ENCODE peak calls at places on chromosomes 7 and 10, in seven cellular contexts. One of them, this sample, is unnamed.

GRCh38 chr7:131521651-131522163 is 34.7 kb downstream of the PODXL start:
- DNase-seq in activated T-cell treated with anti-CD3 and anti-CD28 coated beads for 4 hours: no peak
- DNase-seq in neural crest cell: no peak
- DNase-seq in stimulated activated CD4-positive, alpha-beta T cell treated with anti-CD3 and anti-CD28 coated beads, Interleukin-1b, Interleukin-23, amount 100 ng/mL, for 4 hours: no peak
- DNase-seq in colonic mucosa: peak; percentile 81
- DNase-seq in stromal cell of bone marrow: no peak
- DNase-seq in lower leg skin: peak; percentile 83
- DNase-seq in this sample: no peak

GRCh38 chr10:29517352-29517923 is 117.3 kb downstream of the SVIL start:
- DNase-seq in activated T-cell treated with anti-CD3 and anti-CD28 coated beads for 4 hours: no peak
- DNase-seq in neural crest cell: peak; percentile 43
- DNase-seq in stimulated activated CD4-positive, alpha-beta T cell treated with anti-CD3 and anti-CD28 coated beads, Interleukin-1b, Interleukin-23, amount 100 ng/mL, for 4 hours: no peak
- DNase-seq in colonic mucosa: peak; percentile 39
- DNase-seq in stromal cell of bone marrow: no peak
- DNase-seq in lower leg skin: no peak
- DNase-seq in this sample: no peak

GRCh38 chr10:103663802-103664201 is 170.3 kb downstream of the NEURL1 start:
- DNase-seq in activated T-cell treated with anti-CD3 and anti-CD28 coated beads for 4 hours: no peak
- DNase-seq in neural crest cell: no peak
- DNase-seq in stimulated activated CD4-positive, alpha-beta T cell treated with anti-CD3 and anti-CD28 coated beads, Interleukin-1b, Interleukin-23, amount 100 ng/mL, for 4 hours: no peak
- DNase-seq in colonic mucosa: no peak
- DNase-seq in stromal cell of bone marrow: no peak
- DNase-seq in lower leg skin: no peak
- DNase-seq in this sample: no peak

GRCh38 chr7:55964802-55965470 is 551 bp downstream of the NIPSNAP2 start:
- DNase-seq in activated T-cell treated with anti-CD3 and anti-CD28 coated beads for 4 hours: peak; percentile 11
- DNase-seq in neural crest cell: peak; percentile 60
- DNase-seq in stimulated activated CD4-positive, alpha-beta T cell treated with anti-CD3 and anti-CD28 coated beads, Interleukin-1b, Interleukin-23, amount 100 ng/mL, for 4 hours: peak; percentile 19
- DNase-seq in colonic mucosa: peak; percentile 86
- DNase-seq in stromal cell of bone marrow: peak; percentile 20
- DNase-seq in lower leg skin: peak; percentile 94
- DNase-seq in this sample: peak; percentile 94

GRCh38 chr10:85978566-85979358 is 387.8 kb downstream of the GRID1 start:
- DNase-seq in activated T-cell treated with anti-CD3 and anti-CD28 coated beads for 4 hours: no peak
- DNase-seq in neural crest cell: no peak
- DNase-seq in stimulated activated CD4-positive, alpha-beta T cell treated with anti-CD3 and anti-CD28 coated beads, Interleukin-1b, Interleukin-23, amount 100 ng/mL, for 4 hours: no peak
- DNase-seq in colonic mucosa: no peak
- DNase-seq in stromal cell of bone marrow: no peak
- DNase-seq in lower leg skin: no peak
- DNase-seq in this sample: peak; percentile 83

GRCh38 chr7:92177362-92177761 is 1.6 kb downstream of the LRRD1 start:
- DNase-seq in activated T-cell treated with anti-CD3 and anti-CD28 coated beads for 4 hours: no peak
- DNase-seq in neural crest cell: no peak
- DNase-seq in stimulated activated CD4-positive, alpha-beta T cell treated with anti-CD3 and anti-CD28 coated beads, Interleukin-1b, Interleukin-23, amount 100 ng/mL, for 4 hours: no peak
- DNase-seq in colonic mucosa: no peak
- DNase-seq in stromal cell of bone marrow: no peak
- DNase-seq in lower leg skin: no peak
- DNase-seq in this sample: no peak

GRCh38 chr7:27808626-27809025 is 68.7 kb downstream of the TAX1BP1 start:
- DNase-seq in activated T-cell treated with anti-CD3 and anti-CD28 coated beads for 4 hours: no peak
- DNase-seq in neural crest cell: no peak
- DNase-seq in stimulated activated CD4-positive, alpha-beta T cell treated with anti-CD3 and anti-CD28 coated beads, Interleukin-1b, Interleukin-23, amount 100 ng/mL, for 4 hours: no peak
- DNase-seq in colonic mucosa: no peak
- DNase-seq in stromal cell of bone marrow: peak; percentile 68
- DNase-seq in lower leg skin: no peak
- DNase-seq in this sample: no peak

GRCh38 chr7:82263880-82264751 is 179.5 kb downstream of the CACNA2D1 start:
- DNase-seq in activated T-cell treated with anti-CD3 and anti-CD28 coated beads for 4 hours: no peak
- DNase-seq in neural crest cell: no peak
- DNase-seq in stimulated activated CD4-positive, alpha-beta T cell treated with anti-CD3 and anti-CD28 coated beads, Interleukin-1b, Interleukin-23, amount 100 ng/mL, for 4 hours: no peak
- DNase-seq in colonic mucosa: no peak
- DNase-seq in stromal cell of bone marrow: no peak
- DNase-seq in lower leg skin: no peak
- DNase-seq in this sample: no peak

GRCh38 chr7:47266799-47267198 is 315.1 kb downstream of the TNS3 start:
- DNase-seq in activated T-cell treated with anti-CD3 and anti-CD28 coated beads for 4 hours: no peak
- DNase-seq in neural crest cell: no peak
- DNase-seq in stimulated activated CD4-positive, alpha-beta T cell treated with anti-CD3 and anti-CD28 coated beads, Interleukin-1b, Interleukin-23, amount 100 ng/mL, for 4 hours: no peak
- DNase-seq in colonic mucosa: peak; percentile 91
- DNase-seq in stromal cell of bone marrow: no peak
- DNase-seq in lower leg skin: peak; percentile 81
- DNase-seq in this sample: no peak

GRCh38 chr7:73520673-73521635 is 1.1 kb downstream of the BAZ1B start:
- DNase-seq in activated T-cell treated with anti-CD3 and anti-CD28 coated beads for 4 hours: no peak
- DNase-seq in neural crest cell: peak; percentile 9
- DNase-seq in stimulated activated CD4-positive, alpha-beta T cell treated with anti-CD3 and anti-CD28 coated beads, Interleukin-1b, Interleukin-23, amount 100 ng/mL, for 4 hours: no peak
- DNase-seq in colonic mucosa: peak; percentile 26
- DNase-seq in stromal cell of bone marrow: no peak
- DNase-seq in lower leg skin: no peak
- DNase-seq in this sample: no peak

GRCh38 chr10:4263281-4263921 is 478.4 kb upstream of the KLF6 start:
- DNase-seq in activated T-cell treated with anti-CD3 and anti-CD28 coated beads for 4 hours: no peak
- DNase-seq in neural crest cell: no peak
- DNase-seq in stimulated activated CD4-positive, alpha-beta T cell treated with anti-CD3 and anti-CD28 coated beads, Interleukin-1b, Interleukin-23, amount 100 ng/mL, for 4 hours: no peak
- DNase-seq in colonic mucosa: peak; percentile 52
- DNase-seq in stromal cell of bone marrow: no peak
- DNase-seq in lower leg skin: no peak
- DNase-seq in this sample: no peak

GRCh38 chr10:119478111-119479047 is 64.1 kb downstream of the RGS10 start:
- DNase-seq in activated T-cell treated with anti-CD3 and anti-CD28 coated beads for 4 hours: no peak
- DNase-seq in neural crest cell: no peak
- DNase-seq in stimulated activated CD4-positive, alpha-beta T cell treated with anti-CD3 and anti-CD28 coated beads, Interleukin-1b, Interleukin-23, amount 100 ng/mL, for 4 hours: no peak
- DNase-seq in colonic mucosa: no peak
- DNase-seq in stromal cell of bone marrow: no peak
- DNase-seq in lower leg skin: no peak
- DNase-seq in this sample: no peak

GRCh38 chr7:103412151-103412550 is 33.9 kb downstream of the SLC26A5 start:
- DNase-seq in activated T-cell treated with anti-CD3 and anti-CD28 coated beads for 4 hours: no peak
- DNase-seq in neural crest cell: no peak
- DNase-seq in stimulated activated CD4-positive, alpha-beta T cell treated with anti-CD3 and anti-CD28 coated beads, Interleukin-1b, Interleukin-23, amount 100 ng/mL, for 4 hours: no peak
- DNase-seq in colonic mucosa: no peak
- DNase-seq in stromal cell of bone marrow: no peak
- DNase-seq in lower leg skin: no peak
- DNase-seq in this sample: no peak

This sample was measured in esophagus muscularis mucosa.